ENCODE peak calls at places on chromosome 1, in seven cellular contexts. L is Caco-2, P is GM23338, Q is psoas muscle, H is right cardiac atrium, S is IMR-90, I is aorta. G is an unnamed sample.

GRCh38 chr1:173193639-173194038 is 13.5 kb downstream of the TNFSF4 start:
- DNase-seq in L (no peak), P (no peak), Q (no peak), H (no peak), S (peak; percentile 47), I (no peak), G (no peak)

GRCh38 chr1:46248122-46248920 is 758 bp downstream of the RAD54L start:
- DNase-seq in L (peak; percentile 43), P (peak; percentile 85), Q (peak; percentile 57), H (peak; percentile 63), S (no peak), I (no peak), G (peak; percentile 61)

GRCh38 chr1:241639653-241640148 is 468 bp downstream of the CHML start:
- DNase-seq in L (peak; percentile 56), P (peak; percentile 65), Q (peak; percentile 52), H (peak; percentile 72), S (no peak), I (peak; percentile 62), G (peak; percentile 43)

GRCh38 chr1:162023547-162024501 is at the start of gene OLFML2B:
- DNase-seq in L (peak; percentile 54), P (peak; percentile 91), Q (peak; percentile 83), H (peak; percentile 91), S (peak; percentile 76), I (peak; percentile 90), G (peak; percentile 76)

GRCh38 chr1:200610846-200611245 is 9.7 kb downstream of the KIF14 start:
- DNase-seq in L (no peak), P (no peak), Q (no peak), H (no peak), S (peak; percentile 58), I (no peak), G (no peak)

GRCh38 chr1:54238353-54239040 is 38.5 kb downstream of the MRPL37 start:
- DNase-seq in L (no peak), P (no peak), Q (no peak), H (peak; percentile 47), S (no peak), I (no peak), G (no peak)

GRCh38 chr1:3651939-3652537 is at the start of gene TP73:
- DNase-seq in L (peak; percentile 64), P (peak; percentile 43), Q (no peak), H (peak; percentile 69), S (no peak), I (peak; percentile 44), G (no peak)

GRCh38 chr1:83104558-83104957 is 894.4 kb downstream of the TTLL7 start:
- DNase-seq in L (no peak), P (no peak), Q (no peak), H (no peak), S (no peak), I (no peak), G (no peak)

GRCh38 chr1:169604781-169605560 is 18.7 kb upstream of the F5 start:
- DNase-seq in L (no peak), P (no peak), Q (no peak), H (no peak), S (no peak), I (no peak), G (no peak)

GRCh38 chr1:93878501-93878888 is 511 bp downstream of the DNTTIP2 start:
- DNase-seq in L (peak; percentile 38), P (peak; percentile 36), Q (peak; percentile 82), H (peak; percentile 63), S (peak; percentile 24), I (peak; percentile 59), G (peak; percentile 58)

GRCh38 chr1:173175514-173176146 is 31.5 kb downstream of the TNFSF4 start:
- DNase-seq in L (no peak), P (no peak), Q (no peak), H (no peak), S (peak; percentile 70), I (no peak), G (no peak)

GRCh38 chr1:40768146-40768990 is 15.2 kb upstream of the KCNQ4 start:
- DNase-seq in L (no peak), P (no peak), Q (no peak), H (no peak), S (no peak), I (no peak), G (peak; percentile 56)

GRCh38 chr1:245652660-245653427 is 498.1 kb downstream of the KIF26B start:
- DNase-seq in L (no peak), P (no peak), Q (no peak), H (no peak), S (no peak), I (no peak), G (no peak)

GRCh38 chr1:1347026-1347595 is 2.1 kb downstream of the DVL1 start:
- DNase-seq in L (no peak), P (no peak), Q (no peak), H (peak; percentile 66), S (no peak), I (no peak), G (no peak)

GRCh38 chr1:1349256-1350012 is at the start of gene DVL1:
- DNase-seq in L (peak; percentile 73), P (peak; percentile 89), Q (peak; percentile 88), H (peak; percentile 91), S (peak; percentile 58), I (peak; percentile 82), G (no peak)

GRCh38 chr1:1346501-1346890 is 2.7 kb downstream of the DVL1 start:
- DNase-seq in L (no peak), P (no peak), Q (no peak), H (peak; percentile 58), S (no peak), I (no peak), G (no peak)

GRCh38 chr1:1348420-1349255 is 580 bp downstream of the DVL1 start:
- DNase-seq in L (no peak), P (peak; percentile 62), Q (no peak), H (peak; percentile 77), S (peak; percentile 46), I (no peak), G (peak; percentile 68)

DNA sequence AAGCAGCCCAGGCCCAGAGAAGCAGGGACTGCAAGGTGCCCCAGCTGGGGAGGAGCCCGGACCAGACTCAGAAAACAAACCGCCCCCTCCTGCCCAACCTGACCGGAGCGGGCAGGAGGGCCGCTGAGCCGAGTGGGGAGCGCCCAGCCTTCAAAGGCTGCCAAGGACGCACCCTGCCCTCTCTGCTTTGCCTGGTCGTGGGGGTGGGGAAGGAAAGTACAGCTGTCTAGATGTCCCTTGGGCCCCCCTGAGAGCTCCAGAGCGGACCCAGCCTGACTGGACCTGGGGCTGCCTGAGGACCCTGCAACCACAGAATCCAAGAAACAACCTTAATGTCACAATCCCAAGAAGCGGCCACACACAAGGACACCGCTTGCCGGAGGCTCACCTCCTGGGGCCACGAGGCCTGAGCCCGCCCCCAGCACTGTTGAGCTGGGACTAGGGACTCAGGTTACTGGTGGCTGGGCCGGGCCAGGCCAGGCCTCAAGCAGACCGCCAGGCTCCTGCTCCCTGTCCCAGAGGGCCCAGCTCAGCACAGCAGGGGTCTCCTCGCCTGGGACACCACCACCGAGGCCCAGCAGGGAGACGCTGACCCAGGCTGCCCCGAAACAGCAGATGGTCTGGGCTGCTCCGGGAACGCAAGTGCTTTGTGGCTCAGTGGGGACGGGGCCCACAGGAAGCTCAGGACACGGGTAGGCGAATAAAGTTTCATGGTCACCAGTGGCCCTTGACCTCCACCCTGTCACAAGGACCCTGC is 1.4 kb downstream of the DVL1 start:
- DNase-seq in L (no peak), P (no peak), Q (peak; percentile 79), H (peak; percentile 71), S (peak; percentile 25), I (no peak), G (peak; percentile 76)
- H3K4me1 ChIP-seq in L (peaks cover 14% of the 10 kb centered on the region), P (peaks cover 17% of the 10 kb centered on the region), Q (peaks cover 54% of the 10 kb centered on the region), H (no peaks in the 10 kb centered on the region), S (peaks cover 44% of the 10 kb centered on the region), I (no peaks in the 10 kb centered on the region), G (peaks cover 43% of the 10 kb centered on the region)

GRCh38 chr1:6485140-6485936 is 6.1 kb downstream of the PLEKHG5 start:
- DNase-seq in L (no peak), P (peak; percentile 52), Q (no peak), H (peak; percentile 74), S (no peak), I (no peak), G (no peak)

GRCh38 chr1:6484826-6485139 is 6.7 kb downstream of the PLEKHG5 start:
- DNase-seq in L (no peak), P (peak; percentile 41), Q (no peak), H (peak; percentile 49), S (no peak), I (no peak), G (no peak)

GRCh38 chr1:6487804-6488484 is 3.5 kb downstream of the PLEKHG5 start:
- DNase-seq in L (no peak), P (no peak), Q (no peak), H (no peak), S (no peak), I (no peak), G (no peak)

GRCh38 chr1:6485937-6486250 is 5.6 kb downstream of the PLEKHG5 start:
- DNase-seq in L (no peak), P (no peak), Q (no peak), H (peak; percentile 68), S (no peak), I (no peak), G (no peak)

GRCh38 chr1:6486433-6487011 is 4.9 kb downstream of the PLEKHG5 start:
- DNase-seq in L (peak; percentile 76), P (peak; percentile 98), Q (peak; percentile 91), H (peak; percentile 94), S (peak; percentile 78), I (peak; percentile 90), G (peak; percentile 89)
- H3K4me1 ChIP-seq in L (peaks cover 8% of the 10 kb centered on the region), P (peaks cover 7% of the 10 kb centered on the region), Q (peaks cover 7% of the 10 kb centered on the region), H (no peaks in the 10 kb centered on the region), S (peaks cover 6% of the 10 kb centered on the region), I (no peaks in the 10 kb centered on the region), G (peaks cover 14% of the 10 kb centered on the region)

GRCh38 chr1:94903318-94904009 is 23.4 kb downstream of the CNN3 start:
- DNase-seq in L (no peak), P (no peak), Q (no peak), H (no peak), S (peak; percentile 49), I (no peak), G (no peak)

GRCh38 chr1:94895518-94895917 is 31.4 kb downstream of the CNN3 start:
- DNase-seq in L (no peak), P (no peak), Q (no peak), H (no peak), S (no peak), I (no peak), G (no peak)

GRCh38 chr1:94901841-94902240 is 25.1 kb downstream of the CNN3 start:
- DNase-seq in L (no peak), P (no peak), Q (no peak), H (no peak), S (no peak), I (no peak), G (no peak)

GRCh38 chr1:94898486-94899385 is 28.2 kb downstream of the CNN3 start:
- DNase-seq in L (no peak), P (no peak), Q (no peak), H (no peak), S (peak; percentile 70), I (no peak), G (no peak)

GRCh38 chr1:94899756-94900155 is 27.2 kb downstream of the CNN3 start:
- DNase-seq in L (no peak), P (no peak), Q (no peak), H (no peak), S (no peak), I (no peak), G (no peak)
- H3K4me1 ChIP-seq in L (peaks cover 2% of the 10 kb centered on the region), P (no peaks in the 10 kb centered on the region), Q (no peaks in the 10 kb centered on the region), H (peaks cover 1% of the 10 kb centered on the region), S (peaks cover 19% of the 10 kb centered on the region), I (peaks cover 8% of the 10 kb centered on the region), G (peaks cover 34% of the 10 kb centered on the region)

DNA sequence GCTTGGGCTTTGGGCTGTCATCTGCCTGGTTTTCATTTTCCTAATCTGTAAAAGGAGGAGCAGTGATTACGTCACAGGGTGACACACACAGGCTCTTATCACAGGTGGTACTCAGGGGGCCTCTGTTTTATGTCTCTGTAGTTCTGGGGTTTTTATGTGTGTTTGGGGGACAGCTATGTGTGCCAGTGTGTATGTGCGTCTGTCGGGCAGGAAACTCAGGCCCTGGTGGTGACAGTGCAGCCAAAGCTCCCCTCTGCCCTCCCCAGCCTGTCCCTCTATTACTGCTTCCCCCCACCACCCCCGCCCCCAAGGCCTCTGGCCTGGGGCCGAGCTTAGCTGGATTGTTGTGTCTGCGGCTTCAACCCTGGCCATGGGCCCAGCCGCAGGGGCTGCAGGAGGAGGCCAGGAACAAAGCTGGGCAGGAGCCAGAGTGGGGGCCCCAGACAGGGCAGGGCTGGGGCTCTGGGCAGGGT is 13.3 kb downstream of the MFAP2 start:
- DNase-seq in L (no peak), P (no peak), Q (no peak), H (peak; percentile 91), S (peak; percentile 74), I (peak; percentile 84), G (peak; percentile 83)
- H3K4me1 ChIP-seq in L (no peaks in the 10 kb centered on the region), P (peaks cover 3% of the 10 kb centered on the region), Q (no peaks in the 10 kb centered on the region), H (no peaks in the 10 kb centered on the region), S (peaks cover 7% of the 10 kb centered on the region), I (no peaks in the 10 kb centered on the region), G (peaks cover 11% of the 10 kb centered on the region)

G was measured in adrenal gland.